ENCODE peak calls at places on chromosomes 2 and 18, in ten cellular contexts. One of them, this sample, is unnamed.

GRCh38 chr18:36572135-36572856 is 256.5 kb downstream of the TPGS2 start:
- DNase-seq in astrocyte of the spinal cord: peak
- DNase-seq in skeletal muscle cell: peak
- DNase-seq in A172: no peak
- DNase-seq in NCI-H1417: peak
- DNase-seq in cardiac fibroblast: peak
- DNase-seq in GM12891: no peak
- DNase-seq in activated naive CD4-positive, alpha-beta T cell treated with anti-CD3 and anti-CD28 coated beads, Interleukin-2, amount 10 ng/mL, durations not matched to agents 7 days and 5 days: peak
- DNase-seq in iPS DF 6.9: no peak
- DNase-seq in HS-27A: no peak
- DNase-seq in this sample: no peak

GRCh38 chr18:7871560-7872456 is 304.7 kb downstream of the PTPRM start:
- DNase-seq in astrocyte of the spinal cord: no peak
- DNase-seq in skeletal muscle cell: no peak
- DNase-seq in A172: no peak
- DNase-seq in NCI-H1417: no peak
- DNase-seq in cardiac fibroblast: peak
- DNase-seq in GM12891: no peak
- DNase-seq in activated naive CD4-positive, alpha-beta T cell treated with anti-CD3 and anti-CD28 coated beads, Interleukin-2, amount 10 ng/mL, durations not matched to agents 7 days and 5 days: no peak
- DNase-seq in iPS DF 6.9: no peak
- DNase-seq in HS-27A: no peak
- DNase-seq in this sample: no peak

GRCh38 chr2:240465268-240465764 is 29.9 kb downstream of the GPC1 start:
- DNase-seq in astrocyte of the spinal cord: no peak
- DNase-seq in skeletal muscle cell: no peak
- DNase-seq in A172: no peak
- DNase-seq in NCI-H1417: no peak
- DNase-seq in cardiac fibroblast: no peak
- DNase-seq in GM12891: no peak
- DNase-seq in activated naive CD4-positive, alpha-beta T cell treated with anti-CD3 and anti-CD28 coated beads, Interleukin-2, amount 10 ng/mL, durations not matched to agents 7 days and 5 days: peak
- DNase-seq in iPS DF 6.9: no peak
- DNase-seq in HS-27A: no peak
- DNase-seq in this sample: peak

GRCh38 chr2:58135861-58136260 is 89.3 kb downstream of the VRK2 start:
- DNase-seq in astrocyte of the spinal cord: no peak
- DNase-seq in skeletal muscle cell: no peak
- DNase-seq in A172: no peak
- DNase-seq in NCI-H1417: no peak
- DNase-seq in cardiac fibroblast: no peak
- DNase-seq in GM12891: no peak
- DNase-seq in activated naive CD4-positive, alpha-beta T cell treated with anti-CD3 and anti-CD28 coated beads, Interleukin-2, amount 10 ng/mL, durations not matched to agents 7 days and 5 days: no peak
- DNase-seq in iPS DF 6.9: no peak
- DNase-seq in HS-27A: no peak
- DNase-seq in this sample: no peak

GRCh38 chr18:11308499-11308898 is 159.1 kb upstream of the PIEZO2 start:
- DNase-seq in astrocyte of the spinal cord: peak
- DNase-seq in skeletal muscle cell: no peak
- DNase-seq in A172: peak
- DNase-seq in NCI-H1417: no peak
- DNase-seq in cardiac fibroblast: peak
- DNase-seq in GM12891: no peak
- DNase-seq in activated naive CD4-positive, alpha-beta T cell treated with anti-CD3 and anti-CD28 coated beads, Interleukin-2, amount 10 ng/mL, durations not matched to agents 7 days and 5 days: no peak
- DNase-seq in iPS DF 6.9: no peak
- DNase-seq in HS-27A: no peak
- DNase-seq in this sample: no peak

GRCh38 chr2:66445781-66446177 is 10.9 kb downstream of the MEIS1 start:
- DNase-seq in astrocyte of the spinal cord: peak
- DNase-seq in skeletal muscle cell: no peak
- DNase-seq in A172: no peak
- DNase-seq in NCI-H1417: no peak
- DNase-seq in cardiac fibroblast: no peak
- DNase-seq in GM12891: no peak
- DNase-seq in activated naive CD4-positive, alpha-beta T cell treated with anti-CD3 and anti-CD28 coated beads, Interleukin-2, amount 10 ng/mL, durations not matched to agents 7 days and 5 days: no peak
- DNase-seq in iPS DF 6.9: no peak
- DNase-seq in HS-27A: no peak
- DNase-seq in this sample: no peak

GRCh38 chr2:75528221-75528977 is 32.3 kb downstream of the EVA1A start:
- DNase-seq in astrocyte of the spinal cord: no peak
- DNase-seq in skeletal muscle cell: no peak
- DNase-seq in A172: peak
- DNase-seq in NCI-H1417: peak
- DNase-seq in cardiac fibroblast: no peak
- DNase-seq in GM12891: no peak
- DNase-seq in activated naive CD4-positive, alpha-beta T cell treated with anti-CD3 and anti-CD28 coated beads, Interleukin-2, amount 10 ng/mL, durations not matched to agents 7 days and 5 days: no peak
- DNase-seq in iPS DF 6.9: no peak
- DNase-seq in HS-27A: no peak
- DNase-seq in this sample: peak

GRCh38 chr2:1673160-1673944 is 71.0 kb downstream of the PXDN start:
- DNase-seq in astrocyte of the spinal cord: no peak
- DNase-seq in skeletal muscle cell: no peak
- DNase-seq in A172: no peak
- DNase-seq in NCI-H1417: no peak
- DNase-seq in cardiac fibroblast: no peak
- DNase-seq in GM12891: no peak
- DNase-seq in activated naive CD4-positive, alpha-beta T cell treated with anti-CD3 and anti-CD28 coated beads, Interleukin-2, amount 10 ng/mL, durations not matched to agents 7 days and 5 days: no peak
- DNase-seq in iPS DF 6.9: no peak
- DNase-seq in HS-27A: no peak
- DNase-seq in this sample: no peak

GRCh38 chr2:71313-72035 is 25.2 kb upstream of the FAM110C start:
- DNase-seq in astrocyte of the spinal cord: no peak
- DNase-seq in skeletal muscle cell: no peak
- DNase-seq in A172: peak
- DNase-seq in NCI-H1417: no peak
- DNase-seq in cardiac fibroblast: no peak
- DNase-seq in GM12891: no peak
- DNase-seq in activated naive CD4-positive, alpha-beta T cell treated with anti-CD3 and anti-CD28 coated beads, Interleukin-2, amount 10 ng/mL, durations not matched to agents 7 days and 5 days: no peak
- DNase-seq in iPS DF 6.9: no peak
- DNase-seq in HS-27A: no peak
- DNase-seq in this sample: no peak

GRCh38 chr2:54512663-54513363 is 56.7 kb downstream of the SPTBN1 start:
- DNase-seq in astrocyte of the spinal cord: no peak
- DNase-seq in skeletal muscle cell: no peak
- DNase-seq in A172: no peak
- DNase-seq in NCI-H1417: no peak
- DNase-seq in cardiac fibroblast: no peak
- DNase-seq in GM12891: no peak
- DNase-seq in activated naive CD4-positive, alpha-beta T cell treated with anti-CD3 and anti-CD28 coated beads, Interleukin-2, amount 10 ng/mL, durations not matched to agents 7 days and 5 days: no peak
- DNase-seq in iPS DF 6.9: no peak
- DNase-seq in HS-27A: no peak
- DNase-seq in this sample: no peak

GRCh38 chr2:136532171-136532570 is 233.2 kb upstream of the THSD7B start:
- DNase-seq in astrocyte of the spinal cord: no peak
- DNase-seq in skeletal muscle cell: no peak
- DNase-seq in A172: no peak
- DNase-seq in NCI-H1417: no peak
- DNase-seq in cardiac fibroblast: no peak
- DNase-seq in GM12891: no peak
- DNase-seq in activated naive CD4-positive, alpha-beta T cell treated with anti-CD3 and anti-CD28 coated beads, Interleukin-2, amount 10 ng/mL, durations not matched to agents 7 days and 5 days: no peak
- DNase-seq in iPS DF 6.9: no peak
- DNase-seq in HS-27A: no peak
- DNase-seq in this sample: no peak

GRCh38 chr2:158732573-158733429 is 62.3 kb upstream of the DAPL1 start:
- DNase-seq in astrocyte of the spinal cord: no peak
- DNase-seq in skeletal muscle cell: no peak
- DNase-seq in A172: no peak
- DNase-seq in NCI-H1417: no peak
- DNase-seq in cardiac fibroblast: no peak
- DNase-seq in GM12891: no peak
- DNase-seq in activated naive CD4-positive, alpha-beta T cell treated with anti-CD3 and anti-CD28 coated beads, Interleukin-2, amount 10 ng/mL, durations not matched to agents 7 days and 5 days: no peak
- DNase-seq in iPS DF 6.9: no peak
- DNase-seq in HS-27A: no peak
- DNase-seq in this sample: no peak

GRCh38 chr2:61855178-61855523 is 1.3 kb upstream of the FAM161A start:
- DNase-seq in astrocyte of the spinal cord: peak
- DNase-seq in skeletal muscle cell: no peak
- DNase-seq in A172: peak
- DNase-seq in NCI-H1417: no peak
- DNase-seq in cardiac fibroblast: no peak
- DNase-seq in GM12891: no peak
- DNase-seq in activated naive CD4-positive, alpha-beta T cell treated with anti-CD3 and anti-CD28 coated beads, Interleukin-2, amount 10 ng/mL, durations not matched to agents 7 days and 5 days: no peak
- DNase-seq in iPS DF 6.9: no peak
- DNase-seq in HS-27A: no peak
- DNase-seq in this sample: no peak

GRCh38 chr18:43482136-43482535 is 204.8 kb upstream of the SYT4 start:
- DNase-seq in astrocyte of the spinal cord: no peak
- DNase-seq in skeletal muscle cell: no peak
- DNase-seq in A172: no peak
- DNase-seq in NCI-H1417: no peak
- DNase-seq in cardiac fibroblast: no peak
- DNase-seq in GM12891: no peak
- DNase-seq in activated naive CD4-positive, alpha-beta T cell treated with anti-CD3 and anti-CD28 coated beads, Interleukin-2, amount 10 ng/mL, durations not matched to agents 7 days and 5 days: no peak
- DNase-seq in iPS DF 6.9: no peak
- DNase-seq in HS-27A: no peak
- DNase-seq in this sample: no peak

GRCh38 chr2:43051316-43051715 is 175.1 kb downstream of the ZFP36L2 start:
- DNase-seq in astrocyte of the spinal cord: peak
- DNase-seq in skeletal muscle cell: no peak
- DNase-seq in A172: peak
- DNase-seq in NCI-H1417: no peak
- DNase-seq in cardiac fibroblast: peak
- DNase-seq in GM12891: no peak
- DNase-seq in activated naive CD4-positive, alpha-beta T cell treated with anti-CD3 and anti-CD28 coated beads, Interleukin-2, amount 10 ng/mL, durations not matched to agents 7 days and 5 days: peak
- DNase-seq in iPS DF 6.9: no peak
- DNase-seq in HS-27A: peak
- DNase-seq in this sample: no peak

GRCh38 chr2:235675678-235676535 is 182.1 kb downstream of the AGAP1 start:
- DNase-seq in astrocyte of the spinal cord: peak
- DNase-seq in skeletal muscle cell: no peak
- DNase-seq in A172: peak
- DNase-seq in NCI-H1417: no peak
- DNase-seq in cardiac fibroblast: peak
- DNase-seq in GM12891: no peak
- DNase-seq in activated naive CD4-positive, alpha-beta T cell treated with anti-CD3 and anti-CD28 coated beads, Interleukin-2, amount 10 ng/mL, durations not matched to agents 7 days and 5 days: no peak
- DNase-seq in iPS DF 6.9: no peak
- DNase-seq in HS-27A: no peak
- DNase-seq in this sample: no peak

GRCh38 chr18:12628706-12629702 is 28.9 kb downstream of the SPIRE1 start:
- DNase-seq in astrocyte of the spinal cord: peak
- DNase-seq in skeletal muscle cell: peak
- DNase-seq in A172: peak
- DNase-seq in NCI-H1417: peak
- DNase-seq in cardiac fibroblast: peak
- DNase-seq in GM12891: no peak
- DNase-seq in activated naive CD4-positive, alpha-beta T cell treated with anti-CD3 and anti-CD28 coated beads, Interleukin-2, amount 10 ng/mL, durations not matched to agents 7 days and 5 days: no peak
- DNase-seq in iPS DF 6.9: no peak
- DNase-seq in HS-27A: no peak
- DNase-seq in this sample: no peak

GRCh38 chr2:2172516-2172915 is 158.6 kb downstream of the MYT1L start:
- DNase-seq in astrocyte of the spinal cord: no peak
- DNase-seq in skeletal muscle cell: no peak
- DNase-seq in A172: no peak
- DNase-seq in NCI-H1417: no peak
- DNase-seq in cardiac fibroblast: no peak
- DNase-seq in GM12891: no peak
- DNase-seq in activated naive CD4-positive, alpha-beta T cell treated with anti-CD3 and anti-CD28 coated beads, Interleukin-2, amount 10 ng/mL, durations not matched to agents 7 days and 5 days: no peak
- DNase-seq in iPS DF 6.9: no peak
- DNase-seq in HS-27A: no peak
- DNase-seq in this sample: peak

GRCh38 chr2:217283505-217283904 is 423.6 kb upstream of the TNP1 start:
- DNase-seq in astrocyte of the spinal cord: peak
- DNase-seq in skeletal muscle cell: peak
- DNase-seq in A172: no peak
- DNase-seq in NCI-H1417: no peak
- DNase-seq in cardiac fibroblast: no peak
- DNase-seq in GM12891: no peak
- DNase-seq in activated naive CD4-positive, alpha-beta T cell treated with anti-CD3 and anti-CD28 coated beads, Interleukin-2, amount 10 ng/mL, durations not matched to agents 7 days and 5 days: no peak
- DNase-seq in iPS DF 6.9: no peak
- DNase-seq in HS-27A: no peak
- DNase-seq in this sample: no peak

GRCh38 chr2:55809875-55810620 is 113.5 kb downstream of the EFEMP1 start:
- DNase-seq in astrocyte of the spinal cord: no peak
- DNase-seq in skeletal muscle cell: peak
- DNase-seq in A172: no peak
- DNase-seq in NCI-H1417: no peak
- DNase-seq in cardiac fibroblast: peak
- DNase-seq in GM12891: no peak
- DNase-seq in activated naive CD4-positive, alpha-beta T cell treated with anti-CD3 and anti-CD28 coated beads, Interleukin-2, amount 10 ng/mL, durations not matched to agents 7 days and 5 days: no peak
- DNase-seq in iPS DF 6.9: no peak
- DNase-seq in HS-27A: no peak
- DNase-seq in this sample: no peak